ENCODE peak calls at places on chromosome 11, in six cellular contexts. U, F, D, S, X and J are unnamed samples.

GRCh38 chr11:72491001-72491400 is 56.7 kb upstream of the CLPB start:
- DNase-seq in U (no peak), F (no peak), D (no peak), S (no peak), X (no peak), J (no peak)

GRCh38 chr11:12393691-12394090 is 16.3 kb downstream of the PARVA start:
- DNase-seq in U (no peak), F (no peak), D (no peak), S (no peak), X (no peak), J (no peak)

GRCh38 chr11:72418834-72419560 is 15.3 kb downstream of the CLPB start:
- DNase-seq in U (peak), F (peak), D (no peak), S (no peak), X (no peak), J (no peak)

GRCh38 chr11:27861706-27862430 is 161.6 kb upstream of the BDNF start:
- DNase-seq in U (no peak), F (no peak), D (no peak), S (peak), X (no peak), J (no peak)

GRCh38 chr11:64334764-64335741 is 5.0 kb upstream of the CCDC88B start:
- DNase-seq in U (no peak), F (peak), D (no peak), S (peak), X (peak), J (no peak)

GRCh38 chr11:46410021-46410420 is 18.4 kb upstream of the CHRM4 start:
- DNase-seq in U (no peak), F (no peak), D (no peak), S (peak), X (no peak), J (no peak)

GRCh38 chr11:111978028-111978771 is 41.1 kb downstream of the DIXDC1 start:
- DNase-seq in U (peak), F (no peak), D (peak), S (peak), X (no peak), J (no peak)

GRCh38 chr11:76667856-76668255 is 2.7 kb downstream of the LRRC32 start:
- DNase-seq in U (peak), F (no peak), D (peak), S (no peak), X (no peak), J (no peak)

GRCh38 chr11:74008373-74009229 is at the start of gene UCP3:
- DNase-seq in U (peak), F (no peak), D (no peak), S (no peak), X (no peak), J (no peak)

GRCh38 chr11:8826901-8827560 is 84.0 kb upstream of the AKIP1 start:
- DNase-seq in U (no peak), F (no peak), D (no peak), S (no peak), X (no peak), J (no peak)

GRCh38 chr11:21511835-21512440 is 680.9 kb upstream of the ANO5 start:
- DNase-seq in U (no peak), F (peak), D (peak), S (peak), X (peak), J (no peak)

GRCh38 chr11:9878936-9879335 is 215.1 kb downstream of the SWAP70 start:
- DNase-seq in U (no peak), F (no peak), D (no peak), S (no peak), X (no peak), J (no peak)

GRCh38 chr11:72776117-72776843 is 17.6 kb downstream of the STARD10 start:
- DNase-seq in U (no peak), F (no peak), D (peak), S (no peak), X (peak), J (no peak)

GRCh38 chr11:68674461-68674860 is 9.9 kb upstream of the GAL start:
- DNase-seq in U (no peak), F (no peak), D (no peak), S (no peak), X (no peak), J (no peak)

GRCh38 chr11:86955674-86956522 is 703 bp upstream of the FZD4 start:
- DNase-seq in U (peak), F (peak), D (peak), S (peak), X (peak), J (no peak)

GRCh38 chr11:69213964-69214363 is 58.2 kb downstream of the SMIM38 start:
- DNase-seq in U (peak), F (no peak), D (no peak), S (no peak), X (no peak), J (no peak)

GRCh38 chr11:32131321-32131720 is 40.4 kb downstream of the RCN1 start:
- DNase-seq in U (no peak), F (no peak), D (no peak), S (no peak), X (no peak), J (no peak)

GRCh38 chr11:111561801-111562325 is 21.3 kb downstream of the LAYN start:
- DNase-seq in U (no peak), F (no peak), D (no peak), S (peak), X (no peak), J (no peak)

GRCh38 chr11:69337211-69337721 is 43.3 kb downstream of the MYEOV start:
- DNase-seq in U (peak), F (peak), D (no peak), S (no peak), X (peak), J (peak)

GRCh38 chr11:129881570-129882170 is 13.7 kb downstream of the NFRKB start:
- DNase-seq in U (no peak), F (peak), D (no peak), S (peak), X (peak), J (peak)

GRCh38 chr11:64459016-64459415 is 100.1 kb downstream of the RPS6KA4 start:
- DNase-seq in U (peak), F (no peak), D (no peak), S (no peak), X (no peak), J (no peak)

GRCh38 chr11:32382339-32383049 is 52.8 kb downstream of the WT1 start:
- DNase-seq in U (no peak), F (no peak), D (no peak), S (peak), X (no peak), J (no peak)

GRCh38 chr11:31254411-31254810 is 115.1 kb downstream of the DCDC1 start:
- DNase-seq in U (no peak), F (no peak), D (no peak), S (peak), X (no peak), J (no peak)

GRCh38 chr11:86202013-86202336 is 42.6 kb upstream of the EED start:
- DNase-seq in U (no peak), F (no peak), D (no peak), S (no peak), X (no peak), J (no peak)

GRCh38 chr11:1303196-1303821 is 6.1 kb downstream of the TOLLIP start:
- DNase-seq in U (peak), F (no peak), D (no peak), S (peak), X (peak), J (no peak)

GRCh38 chr11:1401656-1402221 is 12.0 kb downstream of the BRSK2 start:
- DNase-seq in U (no peak), F (peak), D (peak), S (peak), X (peak), J (peak)

GRCh38 chr11:111456859-111457730 is 55.1 kb downstream of the BTG4 start:
- DNase-seq in U (peak), F (no peak), D (no peak), S (no peak), X (no peak), J (no peak)

GRCh38 chr11:37474889-37475288 is 876.9 kb upstream of the RAG2 start:
- DNase-seq in U (no peak), F (no peak), D (no peak), S (no peak), X (no peak), J (no peak)

GRCh38 chr11:89487016-89487415 is 4.2 kb downstream of the NOX4 start:
- DNase-seq in U (no peak), F (no peak), D (no peak), S (peak), X (no peak), J (no peak)

GRCh38 chr11:17972987-17973386 is 39.9 kb downstream of the SERGEF start:
- DNase-seq in U (no peak), F (peak), D (peak), S (peak), X (no peak), J (no peak)

GRCh38 chr11:47186076-47186936 is at the start of gene PACSIN3:
- DNase-seq in U (no peak), F (peak), D (peak), S (peak), X (peak), J (peak)

GRCh38 chr11:115721309-115722007 is 217.2 kb upstream of the CADM1 start:
- DNase-seq in U (no peak), F (no peak), D (no peak), S (no peak), X (no peak), J (no peak)

GRCh38 chr11:86743223-86744118 is 56.9 kb upstream of the PRSS23 start:
- DNase-seq in U (peak), F (no peak), D (no peak), S (peak), X (peak), J (peak)

GRCh38 chr11:66361502-66361941 is 10.0 kb downstream of the SLC29A2 start:
- DNase-seq in U (no peak), F (peak), D (no peak), S (no peak), X (no peak), J (no peak)

GRCh38 chr11:7690648-7691047 is 15.6 kb downstream of the OVCH2 start:
- DNase-seq in U (no peak), F (no peak), D (no peak), S (no peak), X (no peak), J (no peak)

GRCh38 chr11:61869636-61870428 is 21.5 kb downstream of the FADS3 start:
- DNase-seq in U (no peak), F (no peak), D (no peak), S (no peak), X (no peak), J (no peak)

GRCh38 chr11:95566151-95566670 is 223.4 kb downstream of the FAM76B start:
- DNase-seq in U (no peak), F (no peak), D (no peak), S (peak), X (no peak), J (no peak)

GRCh38 chr11:78110351-78110750 is 29.1 kb downstream of the ALG8 start:
- DNase-seq in U (no peak), F (no peak), D (no peak), S (no peak), X (no peak), J (no peak)

GRCh38 chr11:35623708-35624168 is 5.5 kb downstream of the FJX1 start:
- DNase-seq in U (no peak), F (no peak), D (no peak), S (peak), X (no peak), J (no peak)

GRCh38 chr11:40924915-40925314 is 534.5 kb downstream of the LRRC4C start:
- DNase-seq in U (no peak), F (no peak), D (no peak), S (no peak), X (no peak), J (no peak)